ENCODE peak calls at places on chromosome 3, in ten cellular contexts. D, H, L, K, U, F, Y, R, P and S are unnamed samples. For H3K4me1, the result is how much of the 10 kb centered on the place peaks cover.

GRCh38 chr3:55491296-55491816 is 4.2 kb upstream of the WNT5A start:
- DNase-seq in U (peak), L (peak), F (no peak), H (no peak), P (peak), Y (peak), D (no peak), K (no peak), R (peak), S (no peak)

GRCh38 chr3:52835766-52836470 is 1.1 kb upstream of the MUSTN1 start:
- DNase-seq in L (no peak), Y (no peak), R (no peak), F (no peak), H (no peak), U (no peak), D (peak), K (peak), P (no peak), S (no peak)

GRCh38 chr3:66297917-66298316 is 77.1 kb downstream of the SLC25A26 start:
- DNase-seq in L (no peak), H (no peak), D (no peak), K (no peak), R (no peak), F (no peak), U (no peak), P (no peak), Y (peak), S (no peak)

GRCh38 chr3:48344867-48345507 is 11.5 kb upstream of the SPINK8 start:
- DNase-seq in R (no peak), L (no peak), P (no peak), K (no peak), U (no peak), Y (no peak), D (no peak), H (no peak), F (no peak), S (no peak)

GRCh38 chr3:133887075-133887950 is 8.4 kb downstream of the RAB6B start:
- DNase-seq in D (no peak), H (no peak), U (no peak), F (no peak), K (no peak), L (no peak), P (no peak), R (no peak), Y (no peak), S (no peak)

GRCh38 chr3:123800352-123800682 is 83.8 kb downstream of the MYLK start:
- DNase-seq in L (no peak), H (no peak), Y (no peak), D (no peak), K (no peak), F (no peak), R (no peak), P (no peak), U (no peak), S (no peak)

GRCh38 chr3:156643729-156644389 is 30.5 kb upstream of the TIPARP start:
- DNase-seq in L (no peak), P (peak), R (no peak), U (no peak), D (no peak), F (no peak), K (no peak), Y (peak), H (no peak), S (no peak)

GRCh38 chr3:192906940-192907339 is 10.7 kb downstream of the MB21D2 start:
- DNase-seq in P (no peak), U (no peak), L (no peak), F (no peak), R (peak), D (no peak), K (no peak), Y (no peak), H (no peak), S (no peak)

GRCh38 chr3:181699171-181699903 is 12.4 kb upstream of the SOX2 start:
- DNase-seq in H (no peak), K (no peak), P (no peak), L (no peak), R (no peak), F (no peak), U (no peak), Y (peak), D (no peak), S (no peak)

GRCh38 chr3:101796076-101796475 is 17.1 kb downstream of the NXPE3 start:
- DNase-seq in Y (no peak), K (no peak), P (no peak), R (no peak), U (no peak), D (no peak), F (no peak), H (no peak), L (no peak), S (no peak)

GRCh38 chr3:170714151-170714550 is 128.3 kb upstream of the SLC7A14 start:
- DNase-seq in Y (peak), H (no peak), U (no peak), P (no peak), R (peak), L (no peak), D (no peak), F (no peak), K (no peak), S (no peak)

GRCh38 chr3:16103472-16103871 is 71.0 kb upstream of the GALNT15 start:
- DNase-seq in L (no peak), U (no peak), K (peak), Y (peak), H (peak), R (no peak), P (no peak), D (no peak), F (no peak), S (no peak)

GRCh38 chr3:16399473-16399872 is 114.0 kb downstream of the RFTN1 start:
- DNase-seq in D (no peak), U (no peak), R (peak), K (peak), Y (peak), H (no peak), F (no peak), P (no peak), L (no peak), S (no peak)

GRCh38 chr3:152857082-152857481 is 22.2 kb downstream of the P2RY1 start:
- DNase-seq in H (no peak), F (no peak), P (no peak), Y (no peak), U (no peak), D (no peak), L (no peak), K (no peak), R (no peak), S (no peak)

GRCh38 chr3:182837855-182838454 is 44.7 kb downstream of the ATP11B start:
- DNase-seq in U (peak), K (no peak), D (no peak), Y (peak), P (no peak), R (peak), L (no peak), H (no peak), F (no peak), S (no peak)

GRCh38 chr3:155791190-155791589 is 14.9 kb downstream of the C3orf33 start:
- DNase-seq in K (no peak), F (no peak), P (no peak), Y (no peak), L (no peak), H (no peak), R (no peak), U (no peak), D (no peak), S (no peak)

GRCh38 chr3:167978071-167978470 is 117.7 kb downstream of the GOLIM4 start:
- DNase-seq in R (peak), D (no peak), F (no peak), Y (peak), P (peak), U (peak), K (no peak), H (no peak), L (peak), S (no peak)

GRCh38 chr3:7112523-7113056 is 251.7 kb downstream of the GRM7 start:
- DNase-seq in R (no peak), K (no peak), F (no peak), U (no peak), H (no peak), P (no peak), Y (no peak), D (no peak), L (no peak), S (no peak)

GRCh38 chr3:134666885-134667284 is 16.1 kb upstream of the KY start:
- DNase-seq in K (no peak), R (no peak), L (no peak), Y (no peak), H (no peak), D (no peak), P (no peak), F (no peak), U (no peak), S (no peak)

GRCh38 chr3:171115667-171116066 is 89.1 kb upstream of the SLC2A2 start:
- DNase-seq in P (no peak), R (no peak), Y (no peak), F (no peak), D (no peak), K (no peak), H (no peak), L (no peak), U (no peak), S (no peak)

GRCh38 chr3:27449530-27450150 is 34.5 kb downstream of the SLC4A7 start:
- DNase-seq in U (no peak), Y (no peak), D (no peak), R (peak), L (no peak), H (no peak), K (no peak), P (no peak), F (no peak), S (no peak)

GRCh38 chr3:171772427-171773056 is 37.7 kb downstream of the PLD1 start:
- DNase-seq in Y (peak), K (peak), U (peak), H (no peak), F (peak), L (peak), P (peak), R (peak), D (no peak), S (peak)

GRCh38 chr3:159632847-159633246 is 355.8 kb upstream of the IL12A start:
- DNase-seq in U (no peak), K (no peak), Y (no peak), H (no peak), R (peak), P (no peak), D (no peak), F (no peak), L (no peak), S (no peak)

GRCh38 chr3:15108082-15108545 is 9.2 kb upstream of the RBSN start:
- DNase-seq in L (peak), D (peak), P (peak), Y (peak), K (peak), U (peak), F (no peak), H (peak), R (peak), S (peak)

GRCh38 chr3:154122096-154122911 is 1.1 kb downstream of the ARHGEF26 start:
- DNase-seq in L (peak), F (no peak), P (no peak), U (peak), R (no peak), H (peak), Y (no peak), D (peak), K (peak), S (no peak)

GRCh38 chr3:21989643-21990042 is 238.6 kb upstream of the ZNF385D start:
- DNase-seq in F (no peak), K (no peak), U (no peak), P (no peak), Y (no peak), R (no peak), L (no peak), H (no peak), D (no peak), S (no peak)

GRCh38 chr3:194078046-194078445 is 57.9 kb upstream of the HES1 start:
- DNase-seq in H (no peak), F (no peak), D (no peak), K (no peak), R (no peak), P (no peak), Y (no peak), U (no peak), L (no peak), S (no peak)

GRCh38 chr3:158801200-158801599 is 654 bp upstream of the MFSD1 start:
- DNase-seq in Y (no peak), H (no peak), L (peak), P (peak), K (no peak), U (peak), D (peak), F (no peak), R (no peak), S (no peak)

GRCh38 chr3:49602049-49602554 is 47.8 kb downstream of the BSN start:
- DNase-seq in P (no peak), K (no peak), R (peak), H (no peak), U (no peak), D (no peak), L (no peak), F (no peak), Y (no peak), S (peak)

GRCh38 chr3:18079739-18080138 is 337.3 kb upstream of the TBC1D5 start:
- DNase-seq in F (no peak), R (no peak), D (no peak), Y (peak), H (no peak), L (no peak), K (no peak), U (no peak), P (no peak), S (no peak)

GRCh38 chr3:47250309-47251060 is 32.1 kb downstream of the KIF9 start:
- DNase-seq in U (peak), H (no peak), D (no peak), Y (no peak), L (peak), F (peak), K (peak), R (peak), P (peak), S (peak)

GRCh38 chr3:186487819-186488218 is 56.4 kb downstream of the CRYGS start:
- DNase-seq in L (no peak), D (no peak), H (no peak), K (no peak), F (no peak), P (no peak), R (peak), U (no peak), Y (no peak), S (no peak)

GRCh38 chr3:46705022-46705530 is 3.9 kb downstream of the TMIE start:
- DNase-seq in D (peak), F (peak), U (peak), Y (peak), H (peak), K (peak), R (peak), P (peak), L (peak), S (peak)

GRCh38 chr3:188955919-188956318 is 215.9 kb upstream of the TPRG1 start:
- DNase-seq in L (no peak), F (no peak), Y (no peak), H (no peak), R (no peak), D (no peak), P (no peak), U (no peak), K (no peak), S (no peak)

GRCh38 chr3:7271631-7272030 is 410.7 kb downstream of the GRM7 start:
- DNase-seq in F (no peak), R (no peak), Y (no peak), L (no peak), K (no peak), H (no peak), U (no peak), P (no peak), D (no peak), S (no peak)

GRCh38 chr3:142117052-142117451 is 32.3 kb downstream of the TFDP2 start:
- DNase-seq in L (no peak), P (no peak), U (peak), Y (peak), F (no peak), K (no peak), D (no peak), H (no peak), R (peak), S (no peak)

GRCh38 chr3:31921833-31922232 is 59.2 kb downstream of the OSBPL10 start:
- DNase-seq in F (no peak), L (no peak), H (no peak), D (no peak), U (no peak), Y (no peak), K (no peak), P (no peak), R (no peak), S (no peak)
- H3K4me1 ChIP-seq in F (under half), L (under half), H (under half), D (under half), U (half or more), Y (under half), K (under half), P (under half), R (under half), S (under half)

GRCh38 chr3:169501777-169502320 is 161.7 kb downstream of the MECOM start:
- DNase-seq in K (no peak), D (no peak), L (no peak), Y (no peak), P (no peak), F (no peak), R (no peak), U (no peak), H (no peak), S (no peak)
- TF ChIP-seq CTCF in K (no peak), D (no peak), L (no peak), Y (no peak), P (no peak), F (no peak), R (no peak), U (no peak), H (no peak), S (no peak)

DNA sequence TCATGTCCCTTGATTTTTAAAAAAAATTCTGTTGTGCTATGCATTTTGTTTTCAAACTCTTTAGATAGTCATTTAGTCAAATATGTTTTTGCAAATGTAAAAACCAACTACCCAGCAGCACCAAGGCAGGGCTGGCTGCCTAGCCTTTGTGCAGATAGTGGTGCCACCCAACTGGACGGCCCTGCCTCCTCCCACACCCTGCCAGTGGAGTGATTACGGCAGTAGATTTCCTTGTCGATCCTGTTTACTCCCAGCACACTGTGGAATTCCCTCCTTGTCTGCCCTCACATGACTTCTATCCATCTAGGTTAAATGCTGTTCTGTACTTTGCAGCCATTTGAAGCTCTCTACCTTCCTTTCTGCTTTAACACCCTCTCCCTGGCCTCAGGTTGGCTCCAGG is 79.4 kb upstream of the PLXNA1 start:
- DNase-seq in L (no peak), P (peak), R (no peak), K (no peak), H (peak), U (peak), D (no peak), Y (no peak), F (no peak), S (no peak)
- H3K4me3 ChIP-seq in L (no peak), P (no peak), R (no peak), K (no peak), H (no peak), U (no peak), D (no peak), Y (no peak), F (no peak), S (no peak)

GRCh38 chr3:13188380-13188779 is 115.2 kb upstream of the IQSEC1 start:
- DNase-seq in R (no peak), H (no peak), D (no peak), P (no peak), Y (no peak), F (no peak), L (no peak), U (no peak), K (no peak), S (no peak)

GRCh38 chr3:13188975-13189374 is 115.7 kb upstream of the IQSEC1 start:
- DNase-seq in R (no peak), K (no peak), Y (no peak), L (no peak), P (no peak), F (no peak), U (no peak), D (no peak), H (no peak), S (no peak)

GRCh38 chr3:13185737-13186136 is 112.5 kb upstream of the IQSEC1 start:
- DNase-seq in L (no peak), F (no peak), P (no peak), U (no peak), D (peak), R (no peak), K (no peak), H (no peak), Y (no peak), S (no peak)

GRCh38 chr3:13186416-13186815 is 113.2 kb upstream of the IQSEC1 start:
- DNase-seq in U (no peak), L (no peak), R (no peak), F (no peak), Y (no peak), D (peak), P (no peak), H (no peak), K (no peak), S (no peak)

GRCh38 chr3:13187593-13187992 is 114.4 kb upstream of the IQSEC1 start:
- DNase-seq in F (no peak), L (no peak), Y (no peak), U (no peak), D (no peak), K (no peak), H (no peak), P (no peak), R (no peak), S (no peak)
- H3K4me1 ChIP-seq in F (under half), L (under half), Y (under half), U (under half), D (under half), K (under half), H (under half), P (under half), R (under half), S (under half)

GRCh38 chr3:129324855-129325254 is 46.2 kb downstream of the HMCES start:
- DNase-seq in L (no peak), U (no peak), K (no peak), P (no peak), F (no peak), Y (no peak), D (no peak), H (no peak), R (no peak), S (no peak)

GRCh38 chr3:129321887-129322286 is 43.2 kb downstream of the HMCES start:
- DNase-seq in R (no peak), L (no peak), D (no peak), H (no peak), K (no peak), U (no peak), P (no peak), Y (no peak), F (no peak), S (no peak)

GRCh38 chr3:129325383-129325782 is 46.7 kb downstream of the HMCES start:
- DNase-seq in D (no peak), F (no peak), P (no peak), R (no peak), L (no peak), K (no peak), U (no peak), Y (no peak), H (no peak), S (no peak)

GRCh38 chr3:129326138-129326537 is 47.5 kb downstream of the HMCES start:
- DNase-seq in U (no peak), P (no peak), H (no peak), D (no peak), K (no peak), F (no peak), R (no peak), Y (no peak), L (no peak), S (no peak)

DNA sequence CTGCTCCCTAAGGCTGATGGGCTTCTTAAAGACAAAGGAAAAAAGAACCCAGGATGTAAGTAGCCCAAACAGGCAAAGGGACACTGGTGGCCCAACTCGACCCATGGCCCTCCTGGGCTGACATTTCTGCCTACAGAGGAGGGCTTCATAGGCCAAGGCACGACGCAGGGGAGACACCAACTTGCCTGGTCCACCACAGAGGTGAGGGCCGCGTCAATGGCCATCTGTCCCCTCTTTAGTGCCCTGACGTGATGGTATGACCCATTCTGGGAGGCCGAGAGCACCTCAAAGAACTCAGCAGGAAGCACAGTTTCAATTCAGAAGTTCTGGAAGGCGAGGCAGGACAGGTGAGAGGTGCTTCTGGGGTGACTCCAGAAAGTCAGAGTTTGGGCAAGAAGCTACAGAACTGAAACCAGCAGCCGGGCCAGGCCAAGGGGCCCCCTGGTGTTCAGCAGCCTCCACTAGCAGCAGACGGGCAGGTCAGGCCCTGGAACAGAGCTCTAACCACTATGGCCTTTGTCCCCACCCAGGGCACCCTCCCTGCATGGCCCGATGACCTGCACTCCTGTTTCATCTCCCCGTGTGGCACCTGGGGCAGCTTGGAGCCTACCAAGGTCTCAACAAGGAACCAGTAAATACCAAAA is 45.1 kb downstream of the HMCES start:
- DNase-seq in U (peak), Y (no peak), F (no peak), P (peak), K (no peak), H (no peak), L (no peak), D (no peak), R (no peak), S (no peak)
- TF ChIP-seq CTCF in U (peak), Y (no peak), F (no peak), P (no peak), K (no peak), H (no peak), L (no peak), D (no peak), R (no peak), S (no peak)

GRCh38 chr3:13014755-13015285 is 58.4 kb downstream of the IQSEC1 start:
- DNase-seq in D (no peak), L (no peak), K (no peak), P (peak), U (no peak), F (no peak), H (peak), R (no peak), Y (no peak), S (no peak)

GRCh38 chr3:13013994-13014754 is 59.1 kb downstream of the IQSEC1 start:
- DNase-seq in P (no peak), L (no peak), U (no peak), K (no peak), H (peak), F (no peak), R (no peak), Y (no peak), D (no peak), S (no peak)

GRCh38 chr3:13016726-13017255 is 56.4 kb downstream of the IQSEC1 start:
- DNase-seq in L (no peak), U (no peak), R (no peak), P (peak), Y (no peak), K (no peak), D (no peak), F (no peak), H (no peak), S (no peak)

GRCh38 chr3:13016083-13016725 is 57.0 kb downstream of the IQSEC1 start:
- DNase-seq in H (peak), L (no peak), P (peak), K (peak), R (no peak), D (peak), Y (no peak), U (no peak), F (no peak), S (no peak)

GRCh38 chr3:13015286-13016082 is 57.7 kb downstream of the IQSEC1 start:
- DNase-seq in Y (no peak), K (peak), U (no peak), F (no peak), D (peak), L (no peak), H (no peak), P (peak), R (no peak), S (no peak)
- H3K4me3 ChIP-seq in Y (no peak), K (peak), U (no peak), F (peak), D (peak), L (no peak), H (peak), P (no peak), R (no peak), S (no peak)